ENCODE peak calls at places on chromosomes 1 and 21, in four cellular contexts. Y, R, G and U are unnamed samples.

GRCh38 chr1:156172696-156173470 is 19.5 kb downstream of the SEMA4A start:
- DNase-seq in Y (no peak), R (no peak), G (peak; percentile 46), U (no peak)

GRCh38 chr21:38984568-38984967 is 178.8 kb downstream of the ETS2 start:
- DNase-seq in Y (no peak), R (no peak), G (no peak), U (no peak)

GRCh38 chr1:240914506-240914905 is 302.6 kb upstream of the GREM2 start:
- DNase-seq in Y (no peak), R (no peak), G (no peak), U (no peak)

GRCh38 chr1:8649027-8649426 is 168.4 kb downstream of the RERE start:
- DNase-seq in Y (no peak), R (no peak), G (no peak), U (no peak)

GRCh38 chr1:20994176-20994575 is 182.5 kb downstream of the EIF4G3 start:
- DNase-seq in Y (no peak), R (no peak), G (no peak), U (no peak)

GRCh38 chr1:111615874-111616715 is 3.5 kb upstream of the RAP1A start:
- DNase-seq in Y (no peak), R (no peak), G (no peak), U (no peak)

GRCh38 chr1:244896550-244896949 is 32.2 kb upstream of the HNRNPU start:
- DNase-seq in Y (no peak), R (no peak), G (no peak), U (no peak)

GRCh38 chr1:100883963-100884362 is 10.7 kb downstream of the EXTL2 start:
- DNase-seq in Y (peak; percentile 76), R (no peak), G (no peak), U (peak; percentile 64)

GRCh38 chr1:233675394-233675793 is 61.5 kb downstream of the KCNK1 start:
- DNase-seq in Y (no peak), R (no peak), G (no peak), U (no peak)

GRCh38 chr1:224217655-224218615 is 34.9 kb downstream of the DEGS1 start:
- DNase-seq in Y (no peak), R (no peak), G (no peak), U (no peak)

GRCh38 chr1:241499910-241500309 is 19.6 kb downstream of the FH start:
- DNase-seq in Y (no peak), R (no peak), G (no peak), U (peak; percentile 17)

GRCh38 chr1:2085080-2085479 is 34.9 kb downstream of the PRKCZ start:
- DNase-seq in Y (no peak), R (no peak), G (no peak), U (no peak)

GRCh38 chr1:38891753-38892152 is 10.4 kb upstream of the GJA9 start:
- DNase-seq in Y (no peak), R (no peak), G (no peak), U (peak; percentile 20)

GRCh38 chr1:119463569-119463968 is 43.4 kb upstream of the HSD3B1 start:
- DNase-seq in Y (no peak), R (no peak), G (no peak), U (no peak)

DNA sequence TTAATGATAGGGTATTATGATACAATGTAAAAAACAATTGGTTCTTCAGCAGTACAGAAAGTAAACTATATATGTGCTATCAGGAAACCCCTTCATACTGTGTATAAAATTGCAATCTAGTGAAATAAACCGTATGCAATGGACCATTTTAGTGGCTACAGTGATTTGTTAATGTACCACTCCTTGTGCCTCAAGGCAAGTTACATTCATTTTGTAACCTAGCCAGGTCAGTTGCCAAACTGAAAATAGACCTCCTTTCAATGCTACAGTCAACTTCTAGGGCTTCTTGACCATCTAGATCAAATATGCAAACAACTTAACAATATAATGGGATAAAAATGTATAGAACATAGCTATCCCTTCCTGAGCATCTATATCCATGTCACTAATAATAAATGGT is 52.0 kb upstream of the RAVER2 start:
- DNase-seq in Y (no peak), R (no peak), G (no peak), U (no peak)
- TF ChIP-seq CTCF in Y (no peak), R (no peak), G (no peak), U (no peak)

GRCh38 chr1:150576794-150577556 is 2.4 kb downstream of the MCL1 start:
- DNase-seq in Y (no peak), R (peak; percentile 15), G (peak; percentile 30), U (no peak)

GRCh38 chr1:150574260-150575071 is 4.9 kb downstream of the MCL1 start:
- DNase-seq in Y (no peak), R (peak; percentile 13), G (no peak), U (no peak)

GRCh38 chr1:150575072-150575489 is 4.3 kb downstream of the MCL1 start:
- DNase-seq in Y (no peak), R (no peak), G (no peak), U (no peak)

GRCh38 chr1:150576367-150576711 is 3.1 kb downstream of the MCL1 start:
- DNase-seq in Y (no peak), R (no peak), G (no peak), U (no peak)

GRCh38 chr1:150575518-150576366 is 3.7 kb downstream of the MCL1 start:
- DNase-seq in Y (no peak), R (peak; percentile 10), G (no peak), U (no peak)
- H3K27ac ChIP-seq in Y (peak overlapping the region; percentile 93), R (no peak overlapping the region), G (peak overlapping the region; percentile 95), U (no peak overlapping the region)

GRCh38 chr21:34128674-34129038 is 55.3 kb downstream of the MRPS6 start:
- DNase-seq in Y (no peak), R (peak; percentile 35), G (no peak), U (no peak)

GRCh38 chr21:34128124-34128523 is 54.7 kb downstream of the MRPS6 start:
- DNase-seq in Y (no peak), R (no peak), G (no peak), U (no peak)

GRCh38 chr21:34129971-34130597 is 56.7 kb downstream of the MRPS6 start:
- DNase-seq in Y (no peak), R (no peak), G (no peak), U (no peak)

GRCh38 chr21:34130598-34130985 is 57.2 kb downstream of the MRPS6 start:
- DNase-seq in Y (no peak), R (no peak), G (no peak), U (no peak)

GRCh38 chr21:34129039-34129891 is 55.9 kb downstream of the MRPS6 start:
- DNase-seq in Y (no peak), R (peak; percentile 62), G (peak; percentile 85), U (peak; percentile 16)
- TF ChIP-seq CTCF in Y (no peak), R (no peak), G (no peak), U (peak; percentile 45)

DNA sequence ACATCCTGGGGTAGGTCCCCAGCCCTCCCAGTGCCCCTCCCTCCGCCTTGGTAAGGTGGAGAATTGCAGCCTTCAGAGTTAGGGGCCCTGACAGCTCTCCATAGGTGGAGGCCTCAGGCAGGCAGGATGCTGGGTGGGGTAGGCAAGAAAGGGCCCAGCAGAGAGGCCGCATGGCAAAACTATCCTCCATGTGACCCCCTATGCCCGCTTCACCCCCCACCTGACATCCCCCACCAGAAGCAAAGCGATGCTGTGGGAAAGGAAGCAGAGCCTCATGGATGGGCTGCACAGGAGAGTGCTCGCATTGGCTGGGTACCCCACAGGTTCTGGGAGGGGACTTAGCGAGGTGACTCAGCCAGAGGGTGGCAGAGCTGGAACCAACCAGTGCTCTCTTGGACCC is 1.6 kb downstream of the S100A9 start:
- DNase-seq in Y (no peak), R (no peak), G (no peak), U (no peak)
- H3K27ac ChIP-seq in Y (peak overlapping the region; percentile 98), R (no peak overlapping the region), G (no peak overlapping the region), U (peak overlapping the region; percentile 95)

GRCh38 chr1:151048645-151049032 is 1.1 kb downstream of the C1orf56 start:
- DNase-seq in Y (no peak), R (no peak), G (no peak), U (no peak)
- TF ChIP-seq CTCF in Y (peak; percentile 66), R (no peak), G (no peak), U (no peak)

DNA sequence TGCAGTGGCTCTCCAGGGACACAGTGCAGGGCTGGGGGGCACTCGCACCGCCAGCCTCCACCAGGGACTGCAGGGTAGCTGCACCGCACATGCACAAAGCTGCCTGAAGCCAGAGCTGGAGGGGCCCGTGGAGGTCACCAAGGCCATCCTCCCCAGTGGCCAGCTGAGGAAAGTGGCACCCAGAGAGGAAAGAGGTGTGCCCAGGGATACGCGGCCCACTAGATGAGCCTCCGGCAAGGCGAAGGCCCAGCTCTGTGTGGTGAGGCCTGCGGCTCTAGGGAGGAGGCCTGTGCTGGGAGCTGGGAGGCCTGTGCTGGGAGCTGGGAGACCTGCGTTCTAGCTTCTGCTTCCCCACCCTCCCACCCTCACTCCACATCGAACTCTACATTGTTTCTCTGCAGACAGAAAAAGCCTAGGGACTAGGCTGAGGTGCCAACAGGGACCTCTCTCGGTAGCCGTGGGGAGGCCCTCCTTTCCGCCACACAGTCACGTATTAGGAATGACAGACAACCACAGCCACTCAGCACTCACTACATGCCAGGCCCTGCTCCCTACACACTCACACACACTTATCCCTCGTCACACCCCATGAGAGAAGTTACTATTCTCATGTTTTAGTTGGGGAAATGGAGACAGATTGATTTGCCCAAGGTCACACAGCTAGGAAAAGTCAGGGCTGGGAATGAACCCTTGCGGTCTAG is 921 bp upstream of the ASCL5 start:
- DNase-seq in Y (no peak), R (no peak), G (no peak), U (no peak)
- H3K27ac ChIP-seq in Y (no peak overlapping the region), R (no peak overlapping the region), G (no peak overlapping the region), U (no peak overlapping the region)